ENCODE peak calls at places on chromosomes 16 and 17, in four cellular contexts. One of them, this sample, is unnamed. For H3K9me1 and H3K27me3, the result is how much of the 10 kb centered on the place peaks cover.

GRCh38 chr16:49932449-49932848 is 76.5 kb upstream of the ZNF423 start:
- DNase-seq in IMR-90: no peak
- DNase-seq in K562: no peak
- DNase-seq in keratinocyte: no peak
- DNase-seq in this sample: no peak

GRCh38 chr17:3963214-3964201 is 729 bp downstream of the ATP2A3 start:
- DNase-seq in IMR-90: no peak
- DNase-seq in K562: peak
- DNase-seq in keratinocyte: no peak
- DNase-seq in this sample: no peak

GRCh38 chr17:10702574-10702973 is 5.2 kb downstream of the ADPRM start:
- DNase-seq in IMR-90: peak
- DNase-seq in K562: no peak
- DNase-seq in keratinocyte: no peak
- DNase-seq in this sample: peak

GRCh38 chr17:12549499-12549901 is 116.2 kb upstream of the MYOCD start:
- DNase-seq in IMR-90: peak
- DNase-seq in K562: no peak
- DNase-seq in keratinocyte: no peak
- DNase-seq in this sample: no peak

GRCh38 chr17:66423436-66423922 is 121.1 kb downstream of the PRKCA start:
- DNase-seq in IMR-90: no peak
- DNase-seq in K562: no peak
- DNase-seq in keratinocyte: no peak
- DNase-seq in this sample: no peak

GRCh38 chr17:1709971-1710806 is at the start of gene TLCD2:
- DNase-seq in IMR-90: peak
- DNase-seq in K562: peak
- DNase-seq in keratinocyte: no peak
- DNase-seq in this sample: peak

GRCh38 chr17:61574542-61575351 is 16.3 kb downstream of the NACA2 start:
- DNase-seq in IMR-90: peak
- DNase-seq in K562: no peak
- DNase-seq in keratinocyte: no peak
- DNase-seq in this sample: peak

GRCh38 chr16:87897563-87898505 is 28.5 kb upstream of the SLC7A5 start:
- DNase-seq in IMR-90: no peak
- DNase-seq in K562: no peak
- DNase-seq in keratinocyte: no peak
- DNase-seq in this sample: no peak

GRCh38 chr17:67260051-67260987 is 15.3 kb upstream of the HELZ start:
- DNase-seq in IMR-90: peak
- DNase-seq in K562: no peak
- DNase-seq in keratinocyte: no peak
- DNase-seq in this sample: no peak

GRCh38 chr16:67198238-67198734 is 645 bp upstream of the ELMO3 start:
- DNase-seq in IMR-90: peak
- DNase-seq in K562: no peak
- DNase-seq in keratinocyte: peak
- DNase-seq in this sample: peak

GRCh38 chr17:65572186-65572580 is 10.7 kb upstream of the AXIN2 start:
- DNase-seq in IMR-90: no peak
- DNase-seq in K562: no peak
- DNase-seq in keratinocyte: no peak
- DNase-seq in this sample: no peak

GRCh38 chr17:33369149-33369548 is 76.1 kb upstream of the ASIC2 start:
- DNase-seq in IMR-90: no peak
- DNase-seq in K562: no peak
- DNase-seq in keratinocyte: no peak
- DNase-seq in this sample: no peak

GRCh38 chr17:81635973-81636504 is 873 bp downstream of the NPLOC4 start:
- DNase-seq in IMR-90: peak
- DNase-seq in K562: no peak
- DNase-seq in keratinocyte: no peak
- DNase-seq in this sample: no peak

GRCh38 chr16:27486344-27486743 is 63.4 kb downstream of the GTF3C1 start:
- DNase-seq in IMR-90: no peak
- DNase-seq in K562: no peak
- DNase-seq in keratinocyte: no peak
- DNase-seq in this sample: no peak

GRCh38 chr16:30183961-30184429 is 593 bp downstream of the CORO1A start:
- DNase-seq in IMR-90: no peak
- DNase-seq in K562: no peak
- DNase-seq in keratinocyte: no peak
- DNase-seq in this sample: no peak

GRCh38 chr16:4273858-4274291 is 1.1 kb upstream of the TFAP4 start:
- DNase-seq in IMR-90: peak
- DNase-seq in K562: no peak
- DNase-seq in keratinocyte: no peak
- DNase-seq in this sample: peak

GRCh38 chr16:65524231-65524630 is 402.4 kb upstream of the CDH11 start:
- DNase-seq in IMR-90: no peak
- DNase-seq in K562: no peak
- DNase-seq in keratinocyte: no peak
- DNase-seq in this sample: no peak

GRCh38 chr16:69799601-69800000 is 37.5 kb downstream of the WWP2 start:
- DNase-seq in IMR-90: peak
- DNase-seq in K562: no peak
- DNase-seq in keratinocyte: no peak
- DNase-seq in this sample: no peak

GRCh38 chr16:85349413-85350145 is 237.3 kb upstream of the CIBAR2 start:
- DNase-seq in IMR-90: no peak
- DNase-seq in K562: no peak
- DNase-seq in keratinocyte: no peak
- DNase-seq in this sample: no peak

GRCh38 chr16:23508589-23509440 is 1.5 kb downstream of the GGA2 start:
- DNase-seq in IMR-90: no peak
- DNase-seq in K562: no peak
- DNase-seq in keratinocyte: no peak
- DNase-seq in this sample: peak

GRCh38 chr16:30063893-30064745 is 1.4 kb upstream of the ALDOA start:
- DNase-seq in IMR-90: peak
- DNase-seq in K562: peak
- DNase-seq in keratinocyte: no peak
- DNase-seq in this sample: peak

GRCh38 chr16:23520500-23520899 is 10.2 kb upstream of the GGA2 start:
- DNase-seq in IMR-90: no peak
- DNase-seq in K562: no peak
- DNase-seq in keratinocyte: no peak
- DNase-seq in this sample: no peak

GRCh38 chr17:80649672-80650338 is 105.2 kb downstream of the RPTOR start:
- DNase-seq in IMR-90: peak
- DNase-seq in K562: peak
- DNase-seq in keratinocyte: no peak
- DNase-seq in this sample: peak

GRCh38 chr17:7262192-7263070 is at the start of gene CLDN7:
- DNase-seq in IMR-90: no peak
- DNase-seq in K562: peak
- DNase-seq in keratinocyte: no peak
- DNase-seq in this sample: no peak

GRCh38 chr17:28718317-28718672 is 627 bp upstream of the RAB34 start:
- DNase-seq in IMR-90: no peak
- DNase-seq in K562: no peak
- DNase-seq in keratinocyte: no peak
- DNase-seq in this sample: no peak

GRCh38 chr16:53775821-53776431 is 72.0 kb downstream of the FTO start:
- DNase-seq in IMR-90: peak
- DNase-seq in K562: no peak
- DNase-seq in keratinocyte: peak
- DNase-seq in this sample: no peak

GRCh38 chr17:67515490-67516088 is 138.5 kb downstream of the PITPNC1 start:
- DNase-seq in IMR-90: no peak
- DNase-seq in K562: no peak
- DNase-seq in keratinocyte: no peak
- DNase-seq in this sample: no peak

GRCh38 chr17:38421224-38421841 is 6.9 kb upstream of the ARHGAP23 start:
- DNase-seq in IMR-90: peak
- DNase-seq in K562: no peak
- DNase-seq in keratinocyte: no peak
- DNase-seq in this sample: peak

GRCh38 chr17:15509095-15509494 is 41.7 kb upstream of the CDRT4 start:
- DNase-seq in IMR-90: no peak
- DNase-seq in K562: no peak
- DNase-seq in keratinocyte: no peak
- DNase-seq in this sample: no peak
- H3K9me1 ChIP-seq in IMR-90: under half
- H3K9me1 ChIP-seq in K562: under half
- H3K9me1 ChIP-seq in keratinocyte: under half
- H3K9me1 ChIP-seq in this sample: under half

DNA sequence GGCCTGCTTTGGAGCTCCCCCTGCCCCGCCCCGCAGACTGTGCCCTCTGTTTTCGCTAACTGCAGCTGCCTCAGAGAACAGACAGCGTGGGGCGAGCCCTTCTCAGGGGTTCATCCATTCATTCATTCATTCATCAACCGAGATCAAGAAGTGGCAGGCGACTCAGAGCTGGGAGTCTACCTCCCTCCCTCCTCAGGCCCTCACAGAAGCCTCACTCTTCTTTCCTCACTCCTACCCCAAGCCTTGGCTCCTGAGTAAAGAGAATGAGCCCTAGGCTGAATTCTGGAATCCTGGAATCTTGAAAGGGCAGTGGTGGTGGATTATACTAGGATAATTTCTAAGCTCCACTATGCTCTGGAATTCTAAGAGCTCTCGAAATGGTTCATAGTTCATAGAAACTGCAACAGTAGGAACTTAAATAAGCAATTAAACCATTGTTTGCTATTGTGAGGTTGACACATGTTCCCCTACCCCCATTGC is 2.3 kb upstream of the DLX3 start:
- DNase-seq in IMR-90: no peak
- DNase-seq in K562: no peak
- DNase-seq in keratinocyte: no peak
- DNase-seq in this sample: no peak
- H3K27me3 ChIP-seq in IMR-90: half or more
- H3K27me3 ChIP-seq in K562: under half
- H3K27me3 ChIP-seq in keratinocyte: half or more
- H3K27me3 ChIP-seq in this sample: under half

DNA sequence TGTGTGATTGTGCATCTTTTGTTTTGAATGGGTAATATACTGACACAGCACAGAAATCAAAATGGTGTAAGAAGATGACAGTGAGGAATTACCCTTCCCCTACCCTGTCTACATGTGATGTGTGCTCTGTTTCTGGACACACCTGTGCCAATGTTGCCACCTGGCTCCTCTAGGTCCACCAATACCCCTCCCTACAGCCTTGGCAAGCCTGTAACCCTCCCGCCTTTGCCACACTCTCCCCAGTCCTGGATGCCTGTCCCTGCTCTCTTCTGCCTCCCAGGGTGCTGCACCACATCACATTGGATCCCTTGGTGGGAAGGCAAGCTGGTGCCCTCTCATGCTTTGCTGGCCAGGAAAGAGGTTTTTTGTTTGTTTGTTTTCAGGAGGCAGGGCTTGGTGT is 289.5 kb upstream of the N4BP1 start:
- DNase-seq in IMR-90: no peak
- DNase-seq in K562: no peak
- DNase-seq in keratinocyte: no peak
- DNase-seq in this sample: no peak
- H3K9me1 ChIP-seq in IMR-90: under half
- H3K9me1 ChIP-seq in K562: under half
- H3K9me1 ChIP-seq in keratinocyte: under half
- H3K9me1 ChIP-seq in this sample: under half

GRCh38 chr17:48301002-48301401 is 129.0 kb downstream of the SKAP1 start:
- DNase-seq in IMR-90: no peak
- DNase-seq in K562: no peak
- DNase-seq in keratinocyte: no peak
- DNase-seq in this sample: no peak
- H3K27me3 ChIP-seq in IMR-90: under half
- H3K27me3 ChIP-seq in K562: under half
- H3K27me3 ChIP-seq in keratinocyte: under half
- H3K27me3 ChIP-seq in this sample: under half

GRCh38 chr17:76170114-76170513 is 29.1 kb upstream of the FOXJ1 start:
- DNase-seq in IMR-90: no peak
- DNase-seq in K562: no peak
- DNase-seq in keratinocyte: no peak
- DNase-seq in this sample: no peak
- H3K9me1 ChIP-seq in IMR-90: under half
- H3K9me1 ChIP-seq in K562: under half
- H3K9me1 ChIP-seq in keratinocyte: under half
- H3K9me1 ChIP-seq in this sample: under half

DNA sequence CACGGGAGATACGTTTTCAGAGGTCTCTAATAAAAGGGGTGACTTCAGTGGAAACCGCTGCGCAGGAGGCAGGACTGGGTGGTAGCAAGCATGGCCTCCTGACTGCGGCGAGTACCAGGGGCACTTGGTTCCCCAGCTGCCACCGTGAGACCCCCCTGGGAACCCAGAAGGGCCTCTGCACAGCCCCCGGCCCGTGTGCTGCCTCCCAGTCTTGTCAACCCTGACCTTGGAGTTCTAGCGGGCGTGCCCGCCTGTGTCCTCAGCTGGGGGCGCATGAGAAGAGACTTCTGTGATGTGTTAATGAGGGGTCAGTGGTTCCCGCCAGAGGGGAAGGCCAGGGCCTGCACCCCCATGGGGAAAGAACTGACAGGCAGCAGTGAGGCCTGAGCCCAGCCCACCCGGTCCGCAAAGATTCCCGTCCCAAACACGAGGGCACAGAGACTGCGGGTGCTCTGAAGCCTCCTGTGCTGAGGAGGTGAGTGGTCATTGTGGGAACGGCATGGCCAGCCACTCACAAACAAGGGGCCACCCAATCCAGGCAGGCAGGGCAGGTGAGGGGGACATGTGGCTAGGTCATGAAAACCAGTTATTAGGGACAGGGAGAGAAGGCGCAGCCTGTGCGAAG is 9.4 kb downstream of the ZNF276 start:
- DNase-seq in IMR-90: no peak
- DNase-seq in K562: no peak
- DNase-seq in keratinocyte: no peak
- DNase-seq in this sample: no peak
- H3K27me3 ChIP-seq in IMR-90: under half
- H3K27me3 ChIP-seq in K562: under half
- H3K27me3 ChIP-seq in keratinocyte: under half
- H3K27me3 ChIP-seq in this sample: under half

GRCh38 chr16:946048-946395 is 24.8 kb downstream of the LMF1 start:
- DNase-seq in IMR-90: peak
- DNase-seq in K562: no peak
- DNase-seq in keratinocyte: no peak
- DNase-seq in this sample: no peak
- H3K9me1 ChIP-seq in IMR-90: under half
- H3K9me1 ChIP-seq in K562: under half
- H3K9me1 ChIP-seq in keratinocyte: under half
- H3K9me1 ChIP-seq in this sample: under half